ENCODE peak calls at places on chromosomes 7 and 10, in six cellular contexts. F is GM18507, E is NAMALWA, T is posterior vena cava, C is T-helper 22 cell, H is KG1. A is an unnamed sample.

GRCh38 chr7:7424151-7424873 is 111.4 kb downstream of the COL28A1 start:
- DNase-seq in H (no peak), C (no peak), F (peak), E (peak), T (no peak), A (no peak)

GRCh38 chr7:139750459-139751095 is 27.2 kb downstream of the HIPK2 start:
- DNase-seq in T (no peak), F (no peak), H (no peak), C (no peak), E (no peak), A (no peak)

GRCh38 chr10:28906934-28907333 is 229.6 kb downstream of the BAMBI start:
- DNase-seq in F (no peak), C (no peak), E (no peak), H (no peak), T (no peak), A (no peak)

GRCh38 chr10:43710772-43711471 is 62.2 kb upstream of the ZNF32 start:
- DNase-seq in H (no peak), T (no peak), E (no peak), F (no peak), C (no peak), A (no peak)

GRCh38 chr7:148912758-148913541 is 28.9 kb upstream of the EZH2 start:
- DNase-seq in F (no peak), H (no peak), C (no peak), T (no peak), E (no peak), A (peak)

GRCh38 chr10:69839696-69840345 is 38.1 kb downstream of the COL13A1 start:
- DNase-seq in C (no peak), E (no peak), H (no peak), F (no peak), T (no peak), A (no peak)

GRCh38 chr10:34956756-34957155 is 133.4 kb downstream of the CUL2 start:
- DNase-seq in F (no peak), T (no peak), C (no peak), E (no peak), H (no peak), A (no peak)

GRCh38 chr10:6786579-6787031 is 206.5 kb upstream of the PRKCQ start:
- DNase-seq in E (no peak), F (no peak), H (no peak), C (no peak), T (no peak), A (no peak)

GRCh38 chr7:39589323-39590111 is 23.3 kb downstream of the YAE1 start:
- DNase-seq in F (no peak), H (peak), T (no peak), C (peak), E (peak), A (no peak)

GRCh38 chr10:7722927-7723529 is 19.9 kb downstream of the ITIH2 start:
- DNase-seq in F (no peak), H (no peak), E (no peak), T (no peak), C (no peak), A (no peak)

GRCh38 chr7:151231964-151232271 is 365 bp upstream of the CHPF2 start:
- DNase-seq in F (no peak), T (no peak), H (no peak), C (no peak), E (no peak), A (no peak)

GRCh38 chr7:68511281-68511680 is 1087.0 kb upstream of the AUTS2 start:
- DNase-seq in T (no peak), C (no peak), H (no peak), F (no peak), E (no peak), A (no peak)

GRCh38 chr7:608954-609711 is 89.5 kb upstream of the PDGFA start:
- DNase-seq in F (no peak), H (no peak), C (no peak), T (no peak), E (no peak), A (no peak)

GRCh38 chr10:59907918-59908807 is 1.8 kb upstream of the CCDC6 start:
- DNase-seq in H (peak), F (no peak), T (no peak), C (peak), E (peak), A (no peak)

GRCh38 chr7:1587738-1588137 is 17.9 kb upstream of the PSMG3 start:
- DNase-seq in E (no peak), C (no peak), F (no peak), H (no peak), T (no peak), A (no peak)

GRCh38 chr7:42232275-42232674 is 4.7 kb downstream of the GLI3 start:
- DNase-seq in C (no peak), H (no peak), T (no peak), E (no peak), F (no peak), A (no peak)

GRCh38 chr7:77587276-77587675 is 50.2 kb downstream of the PTPN12 start:
- DNase-seq in H (no peak), C (no peak), E (no peak), T (no peak), F (no peak), A (no peak)

GRCh38 chr10:8463853-8464252 is 409.4 kb downstream of the GATA3 start:
- DNase-seq in C (no peak), T (no peak), E (no peak), H (no peak), F (no peak), A (no peak)

GRCh38 chr7:768881-769504 is 41.9 kb upstream of the PRKAR1B start:
- DNase-seq in C (no peak), T (no peak), E (peak), F (no peak), H (no peak), A (no peak)

GRCh38 chr7:20798081-20798693 is 11.5 kb upstream of the SP8 start:
- DNase-seq in E (no peak), H (no peak), T (no peak), C (no peak), F (peak), A (no peak)

GRCh38 chr10:29136401-29136800 is 152.5 kb upstream of the LYZL1 start:
- DNase-seq in H (no peak), F (no peak), C (no peak), E (no peak), T (no peak), A (no peak)

GRCh38 chr7:100837099-100837836 is 9.9 kb upstream of the EPHB4 start:
- DNase-seq in H (no peak), E (no peak), T (peak), C (peak), F (peak), A (peak)

GRCh38 chr10:90424730-90425129 is 433.1 kb downstream of the HTR7 start:
- DNase-seq in H (no peak), C (no peak), T (no peak), F (no peak), E (no peak), A (no peak)